ENCODE peak calls at places on chromosomes 6 and 20, in five cellular contexts. A is H1, L is HepG2, N is K562, W is HCT116. Q is an unnamed sample.

GRCh38 chr6:45447721-45448120 is 70.0 kb upstream of the SUPT3H start:
- DNase-seq in A (no peak), L (no peak), N (no peak), W (no peak), Q (no peak)

GRCh38 chr6:127190552-127190951 is 72.1 kb downstream of the RSPO3 start:
- DNase-seq in A (no peak), L (no peak), N (peak; percentile 8), W (peak; percentile 34), Q (no peak)

GRCh38 chr6:160188773-160189172 is 67.2 kb downstream of the SLC22A1 start:
- DNase-seq in A (no peak), L (no peak), N (no peak), W (no peak), Q (no peak)

GRCh38 chr20:17622086-17622850 is 52.4 kb downstream of the DSTN start:
- DNase-seq in A (no peak), L (no peak), N (no peak), W (no peak), Q (no peak)

GRCh38 chr20:35307666-35308653 is 15.7 kb upstream of the FAM83C start:
- DNase-seq in A (no peak), L (no peak), N (no peak), W (no peak), Q (no peak)

GRCh38 chr20:62485062-62485700 is 9.4 kb upstream of the GATA5 start:
- DNase-seq in A (no peak), L (no peak), N (peak; percentile 78), W (no peak), Q (no peak)

GRCh38 chr20:45097485-45098095 is 3.3 kb downstream of the KCNS1 start:
- DNase-seq in A (no peak), L (no peak), N (no peak), W (no peak), Q (no peak)

GRCh38 chr6:116403205-116403604 is 32.5 kb downstream of the DSE start:
- DNase-seq in A (no peak), L (no peak), N (no peak), W (no peak), Q (no peak)

GRCh38 chr6:24945046-24945445 is 9.3 kb upstream of the RIPOR2 start:
- DNase-seq in A (no peak), L (no peak), N (no peak), W (no peak), Q (no peak)

GRCh38 chr6:11632231-11632630 is 94.7 kb downstream of the TMEM170B start:
- DNase-seq in A (no peak), L (no peak), N (no peak), W (peak; percentile 24), Q (no peak)

GRCh38 chr6:4085329-4085695 is 6.4 kb upstream of the FAM217A start:
- DNase-seq in A (no peak), L (no peak), N (no peak), W (no peak), Q (no peak)

GRCh38 chr6:161228911-161229591 is 44.8 kb downstream of the AGPAT4 start:
- DNase-seq in A (no peak), L (no peak), N (peak; percentile 76), W (no peak), Q (no peak)

GRCh38 chr20:62088258-62089127 is 22.8 kb upstream of the TAF4 start:
- DNase-seq in A (no peak), L (peak; percentile 80), N (peak; percentile 61), W (peak; percentile 86), Q (peak; percentile 97)

GRCh38 chr6:43045371-43045930 is 8.2 kb downstream of the CUL7 start:
- DNase-seq in A (no peak), L (no peak), N (no peak), W (no peak), Q (no peak)

GRCh38 chr6:109118955-109119354 is 23.6 kb downstream of the CEP57L1 start:
- DNase-seq in A (no peak), L (no peak), N (no peak), W (no peak), Q (no peak)

GRCh38 chr6:44049163-44049988 is 77.9 kb downstream of the MRPL14 start:
- DNase-seq in A (no peak), L (no peak), N (no peak), W (no peak), Q (no peak)

GRCh38 chr20:17735959-17736621 is 36.3 kb downstream of the BANF2 start:
- DNase-seq in A (no peak), L (no peak), N (no peak), W (no peak), Q (no peak)

GRCh38 chr6:155628315-155628714 is 172.7 kb upstream of the NOX3 start:
- DNase-seq in A (no peak), L (no peak), N (no peak), W (no peak), Q (no peak)

GRCh38 chr6:75755704-75756103 is 6.7 kb downstream of the MYO6 start:
- DNase-seq in A (no peak), L (no peak), N (no peak), W (no peak), Q (no peak)

GRCh38 chr6:151247510-151247909 is 7.7 kb downstream of the AKAP12 start:
- DNase-seq in A (no peak), L (no peak), N (no peak), W (no peak), Q (no peak)

GRCh38 chr20:2690718-2691117 is 1.9 kb upstream of the EBF4 start:
- DNase-seq in A (no peak), L (no peak), N (no peak), W (no peak), Q (no peak)

GRCh38 chr6:17871169-17871479 is 116.3 kb downstream of the KIF13A start:
- DNase-seq in A (no peak), L (no peak), N (no peak), W (no peak), Q (no peak)

GRCh38 chr20:62439218-62439617 is 11.9 kb upstream of the RBBP8NL start:
- DNase-seq in A (no peak), L (no peak), N (no peak), W (no peak), Q (no peak)

GRCh38 chr6:131946404-131946991 is 4.7 kb downstream of the CCN2 start:
- DNase-seq in A (no peak), L (peak; percentile 50), N (no peak), W (no peak), Q (no peak)

GRCh38 chr6:107132330-107132954 is 17.1 kb upstream of the BEND3 start:
- DNase-seq in A (no peak), L (peak; percentile 46), N (no peak), W (peak; percentile 19), Q (no peak)

GRCh38 chr6:3410385-3411360 is 46.2 kb downstream of the SLC22A23 start:
- DNase-seq in A (no peak), L (peak; percentile 95), N (peak; percentile 78), W (peak; percentile 51), Q (peak; percentile 20)

GRCh38 chr6:99590728-99591672 is 15.6 kb upstream of the PRDM13 start:
- DNase-seq in A (no peak), L (no peak), N (no peak), W (no peak), Q (no peak)

GRCh38 chr6:69994251-69994650 is 127.9 kb downstream of the COL19A1 start:
- DNase-seq in A (no peak), L (no peak), N (no peak), W (no peak), Q (no peak)

GRCh38 chr20:62755817-62756724 is 40.2 kb upstream of the MRGBP start:
- DNase-seq in A (no peak), L (no peak), N (no peak), W (no peak), Q (no peak)

GRCh38 chr20:60137657-60138245 is 179.5 kb downstream of the CDH26 start:
- DNase-seq in A (peak; percentile 5), L (no peak), N (no peak), W (peak; percentile 0), Q (no peak)

DNA sequence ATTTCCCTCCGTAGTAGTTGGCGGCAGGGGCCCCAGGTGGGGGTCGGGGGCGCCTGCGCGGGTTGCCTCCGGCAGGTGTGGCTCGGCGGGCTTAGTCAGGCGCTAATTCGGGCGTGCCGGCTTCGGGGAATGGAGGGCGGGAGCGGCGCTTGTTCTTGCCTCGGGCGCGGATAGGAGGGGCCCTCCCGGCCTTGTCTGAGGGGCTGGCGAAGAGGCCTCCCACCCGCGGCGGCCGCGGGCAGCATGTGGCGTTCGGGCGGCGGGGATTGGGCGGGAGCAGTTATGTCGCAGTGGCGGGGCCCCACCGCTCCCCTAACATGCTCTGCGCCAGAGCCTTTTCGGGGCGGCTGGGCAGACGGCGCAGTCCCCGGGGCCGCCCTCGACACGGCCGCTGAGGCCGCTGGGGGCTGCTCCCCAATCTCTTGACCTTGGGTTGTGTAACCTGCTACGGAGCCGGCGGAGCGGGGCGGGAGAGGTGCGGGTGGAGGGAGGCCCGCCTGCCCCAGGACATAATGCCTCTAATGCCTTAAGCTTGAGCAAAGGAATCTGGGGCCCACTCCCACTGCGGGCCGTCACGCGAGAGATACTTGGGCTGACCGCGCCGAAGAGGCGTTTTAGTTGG is 1.1 kb downstream of the AMD1 start:
- DNase-seq in A (no peak), L (no peak), N (peak; percentile 40), W (no peak), Q (no peak)
- TF ChIP-seq SIN3A in A (no peak), L (peak; percentile 17), N (no peak), W (peak; percentile 53), Q (no peak)

GRCh38 chr20:53335509-53335908 is 258.1 kb downstream of the ZNF217 start:
- DNase-seq in A (no peak), L (no peak), N (no peak), W (no peak), Q (no peak)

GRCh38 chr20:53334861-53335260 is 258.8 kb downstream of the ZNF217 start:
- DNase-seq in A (no peak), L (no peak), N (no peak), W (no peak), Q (no peak)

GRCh38 chr20:53338716-53339115 is 254.9 kb downstream of the ZNF217 start:
- DNase-seq in A (no peak), L (no peak), N (no peak), W (no peak), Q (no peak)

GRCh38 chr20:53337419-53338101 is 256.1 kb downstream of the ZNF217 start:
- DNase-seq in A (no peak), L (no peak), N (no peak), W (no peak), Q (no peak)

GRCh38 chr20:53336892-53337291 is 256.7 kb downstream of the ZNF217 start:
- DNase-seq in A (no peak), L (no peak), N (no peak), W (no peak), Q (no peak)
- H3K4me3 ChIP-seq in A (no peak overlapping the region), L (no peak overlapping the region), N (no peak overlapping the region), W (no peak overlapping the region), Q (no peak overlapping the region)

GRCh38 chr20:58723628-58723984 is 31.0 kb downstream of the NPEPL1 start:
- DNase-seq in A (no peak), L (no peak), N (no peak), W (no peak), Q (no peak)
- TF ChIP-seq SIN3A in A (no peak), L (no peak), N (no peak), W (no peak), Q (no peak)

GRCh38 chr6:27280540-27281000 is 31.5 kb downstream of the POM121L2 start:
- DNase-seq in A (no peak), L (peak; percentile 10), N (peak; percentile 60), W (peak; percentile 35), Q (no peak)
- H3K4me3 ChIP-seq in A (peak overlapping the region; percentile 85), L (peak overlapping the region; percentile 71), N (peak overlapping the region; percentile 58), W (peak overlapping the region; percentile 54), Q (peak overlapping the region; percentile 66)